ENCODE peak calls at places on chromosomes 12 and 14, in ten cellular contexts. W is WTC11; H is CD8-positive, alpha-beta T cell; N is uterus; S is heart right ventricle; T is breast epithelium; Z is endothelial cell; I is PC-3; M is HCT116; D is psoas muscle. A is an unnamed sample.

GRCh38 chr12:132807295-132808222 is 21.1 kb downstream of the GOLGA3 start:
- DNase-seq in W (peak; percentile 31), I (no peak), H (no peak), N (no peak), Z (no peak), S (no peak), T (no peak), D (no peak), M (no peak), A (no peak)

GRCh38 chr12:52741378-52742195 is 35.6 kb downstream of the KRT76 start:
- DNase-seq in Z (peak; percentile 80), H (peak; percentile 58), W (peak; percentile 84), D (peak; percentile 26), N (no peak), T (peak; percentile 61), S (peak; percentile 51), I (peak; percentile 83), M (peak; percentile 4), A (peak; percentile 50)

GRCh38 chr12:14408208-14408607 is 42.7 kb downstream of the ATF7IP start:
- DNase-seq in S (no peak), W (no peak), Z (no peak), T (no peak), I (peak; percentile 15), D (no peak), H (no peak), N (no peak), M (no peak), A (no peak)

GRCh38 chr12:120337730-120338129 is 10.2 kb upstream of the PLA2G1B start:
- DNase-seq in D (no peak), T (no peak), I (no peak), Z (no peak), M (no peak), S (no peak), W (no peak), H (no peak), N (no peak), A (no peak)

GRCh38 chr14:74290415-74290814 is 12.3 kb downstream of the ABCD4 start:
- DNase-seq in N (no peak), T (no peak), D (no peak), M (no peak), W (peak; percentile 33), Z (no peak), I (peak; percentile 51), S (no peak), H (no peak), A (no peak)

GRCh38 chr14:88321692-88322504 is 1.2 kb downstream of the KCNK10 start:
- DNase-seq in S (no peak), T (no peak), W (no peak), N (no peak), I (no peak), Z (no peak), D (no peak), M (no peak), H (no peak), A (no peak)

GRCh38 chr14:66735853-66736252 is 227.9 kb downstream of the GPHN start:
- DNase-seq in D (no peak), T (no peak), N (no peak), W (no peak), S (no peak), M (no peak), I (peak; percentile 7), Z (no peak), H (no peak), A (no peak)

GRCh38 chr12:58487280-58488141 is 432.8 kb downstream of the LRIG3 start:
- DNase-seq in H (no peak), T (no peak), W (no peak), M (no peak), S (no peak), Z (no peak), D (no peak), N (no peak), I (no peak), A (no peak)

GRCh38 chr12:19846561-19846960 is 407.3 kb downstream of the AEBP2 start:
- DNase-seq in W (no peak), Z (no peak), S (no peak), N (no peak), T (no peak), D (no peak), M (no peak), I (peak; percentile 56), H (no peak), A (no peak)

GRCh38 chr14:102772781-102773570 is 4.3 kb upstream of the TRAF3 start:
- DNase-seq in W (peak; percentile 72), D (no peak), Z (peak; percentile 63), M (no peak), H (no peak), I (no peak), N (no peak), T (no peak), S (no peak), A (no peak)

GRCh38 chr14:100988011-100988410 is 84.5 kb upstream of the RTL1 start:
- DNase-seq in N (no peak), W (no peak), S (no peak), I (peak; percentile 64), H (no peak), Z (no peak), T (no peak), M (peak; percentile 51), D (no peak), A (no peak)

GRCh38 chr12:95557625-95558024 is 6.3 kb upstream of the USP44 start:
- DNase-seq in M (no peak), H (no peak), I (peak; percentile 34), S (no peak), W (no peak), D (no peak), N (no peak), T (no peak), Z (no peak), A (no peak)

GRCh38 chr12:70919161-70919560 is 1.4 kb downstream of the PTPRR start:
- DNase-seq in Z (no peak), M (no peak), W (no peak), T (no peak), H (no peak), N (no peak), I (no peak), D (no peak), S (no peak), A (no peak)

GRCh38 chr12:66190519-66191406 is 1.7 kb downstream of the IRAK3 start:
- DNase-seq in M (no peak), S (no peak), D (no peak), W (no peak), H (no peak), I (peak; percentile 57), N (no peak), T (no peak), Z (no peak), A (no peak)
- TF ChIP-seq CTCF in M (no peak), S (no peak), D (no peak), W (no peak), H (no peak), I (no peak), N (no peak), T (no peak), Z (no peak), A (no peak)

GRCh38 chr12:24881227-24881626 is 67.7 kb downstream of the BCAT1 start:
- DNase-seq in N (no peak), D (no peak), Z (no peak), S (no peak), T (no peak), H (no peak), I (no peak), M (no peak), W (no peak), A (no peak)

GRCh38 chr12:24879644-24880043 is 69.3 kb downstream of the BCAT1 start:
- DNase-seq in M (no peak), S (no peak), T (no peak), Z (no peak), I (no peak), H (no peak), N (no peak), W (no peak), D (no peak), A (no peak)

GRCh38 chr12:24884911-24885310 is 64.0 kb downstream of the BCAT1 start:
- DNase-seq in S (no peak), I (no peak), N (no peak), D (no peak), H (no peak), W (no peak), T (no peak), M (no peak), Z (no peak), A (no peak)

GRCh38 chr12:24880732-24881131 is 68.2 kb downstream of the BCAT1 start:
- DNase-seq in S (no peak), H (no peak), M (no peak), T (no peak), D (no peak), W (no peak), I (no peak), N (no peak), Z (no peak), A (no peak)

GRCh38 chr12:24881724-24882371 is 67.1 kb downstream of the BCAT1 start:
- DNase-seq in D (no peak), M (no peak), N (no peak), W (no peak), Z (no peak), H (no peak), S (no peak), T (no peak), I (no peak), A (no peak)
- TF ChIP-seq CTCF in D (no peak), M (no peak), N (no peak), W (no peak), Z (no peak), H (no peak), S (no peak), T (no peak), I (no peak), A (no peak)

DNA sequence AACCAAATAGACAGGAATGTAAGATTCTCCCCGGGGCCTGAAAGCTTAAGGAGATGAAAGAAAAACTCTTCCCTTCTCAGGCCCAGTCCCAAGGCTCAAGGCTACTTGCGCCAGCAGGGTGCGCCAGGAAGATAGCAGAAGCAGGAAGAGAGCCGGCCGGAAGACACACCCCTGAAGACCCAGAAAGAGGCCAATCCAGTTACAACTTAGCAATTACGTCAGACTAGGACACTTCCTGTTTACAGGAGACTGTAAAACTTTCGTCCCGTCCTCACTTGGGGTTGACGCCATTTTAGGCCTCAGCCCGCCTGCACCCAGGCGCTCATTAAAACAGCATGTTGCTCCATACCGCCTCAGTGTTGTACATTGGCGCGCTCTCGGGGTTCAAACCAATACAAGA is 9.4 kb downstream of the COX16 start:
- DNase-seq in Z (no peak), D (no peak), W (peak; percentile 66), M (no peak), S (no peak), T (no peak), H (no peak), I (no peak), N (no peak), A (no peak)
- TF ChIP-seq CTCF in Z (no peak), D (no peak), W (no peak), M (no peak), S (no peak), T (no peak), H (no peak), I (no peak), N (no peak), A (no peak)

DNA sequence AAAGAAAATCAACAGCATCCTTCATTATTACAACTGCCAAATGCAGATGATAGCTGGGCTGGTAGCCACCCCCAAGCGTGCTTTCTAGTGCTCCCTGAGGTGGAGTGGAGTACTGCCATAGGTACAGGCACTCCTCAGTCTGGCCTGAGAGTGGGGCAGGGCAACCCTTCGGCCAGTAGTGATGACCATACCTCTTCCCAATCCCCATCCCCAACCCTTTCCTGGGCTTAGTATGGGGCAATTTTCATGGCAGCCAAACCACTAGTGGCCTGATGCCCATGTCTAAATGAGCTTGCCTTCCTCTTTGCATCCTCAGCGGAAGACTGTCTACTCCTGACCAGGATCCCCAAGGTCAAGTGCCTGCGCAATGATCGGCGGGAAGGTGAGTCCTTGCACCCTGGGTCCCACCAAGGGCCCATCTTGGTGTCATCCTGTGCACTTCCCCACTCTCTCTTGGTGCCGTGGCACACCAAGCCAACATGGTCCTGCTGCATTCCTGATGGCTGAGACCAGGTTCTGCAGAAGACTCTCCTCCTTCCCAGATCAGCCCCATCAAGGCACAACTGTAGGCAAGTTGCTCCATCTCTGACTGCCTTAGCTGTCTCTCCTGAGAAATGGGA is 65.8 kb downstream of the GALNT16 start:
- DNase-seq in D (no peak), T (no peak), Z (peak; percentile 15), I (peak; percentile 14), H (no peak), W (peak; percentile 28), M (no peak), S (no peak), N (peak; percentile 5), A (no peak)
- TF ChIP-seq CTCF in D (no peak), T (no peak), Z (no peak), I (peak; percentile 43), H (no peak), W (no peak), M (peak; percentile 35), S (no peak), N (no peak), A (no peak)